ENCODE peak calls at places on chromosomes 5 and 9, in four cellular contexts. One of them, this sample, is unnamed. For H3K9me3, the result is how much of the 10 kb centered on the place peaks cover.

GRCh38 chr5:115214541-115214940 is 44.8 kb upstream of the TRIM36 start:
- DNase-seq in SJSA1: no peak
- DNase-seq in ascending aorta: no peak
- DNase-seq in CD4-positive, CD25-positive, alpha-beta regulatory T cell: no peak
- DNase-seq in this sample: no peak

GRCh38 chr9:93612052-93612795 is 35.8 kb downstream of the PHF2 start:
- DNase-seq in ascending aorta: no peak
- DNase-seq in CD4-positive, CD25-positive, alpha-beta regulatory T cell: no peak
- DNase-seq in SJSA1: no peak
- DNase-seq in this sample: no peak

GRCh38 chr9:121154782-121155181 is 46.9 kb downstream of the RAB14 start:
- DNase-seq in SJSA1: no peak
- DNase-seq in CD4-positive, CD25-positive, alpha-beta regulatory T cell: no peak
- DNase-seq in ascending aorta: no peak
- DNase-seq in this sample: no peak

GRCh38 chr5:176776916-176777315 is 33.4 kb upstream of the UNC5A start:
- DNase-seq in ascending aorta: peak
- DNase-seq in SJSA1: peak
- DNase-seq in CD4-positive, CD25-positive, alpha-beta regulatory T cell: no peak
- DNase-seq in this sample: no peak

GRCh38 chr5:31375999-31376720 is 155.7 kb downstream of the DROSHA start:
- DNase-seq in SJSA1: no peak
- DNase-seq in CD4-positive, CD25-positive, alpha-beta regulatory T cell: no peak
- DNase-seq in ascending aorta: no peak
- DNase-seq in this sample: no peak

GRCh38 chr5:93053825-93054224 is 527.2 kb downstream of the NR2F1-AS1 start:
- DNase-seq in CD4-positive, CD25-positive, alpha-beta regulatory T cell: no peak
- DNase-seq in ascending aorta: no peak
- DNase-seq in SJSA1: no peak
- DNase-seq in this sample: no peak

GRCh38 chr9:86546712-86547111 is 192.5 kb upstream of the TUT7 start:
- DNase-seq in ascending aorta: no peak
- DNase-seq in CD4-positive, CD25-positive, alpha-beta regulatory T cell: no peak
- DNase-seq in SJSA1: no peak
- DNase-seq in this sample: no peak

GRCh38 chr5:1502046-1502736 is 21.6 kb downstream of the LPCAT1 start:
- DNase-seq in SJSA1: no peak
- DNase-seq in CD4-positive, CD25-positive, alpha-beta regulatory T cell: peak
- DNase-seq in ascending aorta: peak
- DNase-seq in this sample: no peak

GRCh38 chr5:83031391-83031790 is 45.8 kb downstream of the TMEM167A start:
- DNase-seq in CD4-positive, CD25-positive, alpha-beta regulatory T cell: no peak
- DNase-seq in ascending aorta: no peak
- DNase-seq in SJSA1: no peak
- DNase-seq in this sample: no peak

GRCh38 chr9:35688558-35689350 is 971 bp downstream of the TPM2 start:
- DNase-seq in SJSA1: no peak
- DNase-seq in CD4-positive, CD25-positive, alpha-beta regulatory T cell: peak
- DNase-seq in ascending aorta: no peak
- DNase-seq in this sample: no peak

GRCh38 chr5:120137582-120137981 is 326.5 kb upstream of the PRR16 start:
- DNase-seq in ascending aorta: no peak
- DNase-seq in SJSA1: no peak
- DNase-seq in CD4-positive, CD25-positive, alpha-beta regulatory T cell: no peak
- DNase-seq in this sample: no peak

GRCh38 chr9:91676042-91676441 is 252.4 kb upstream of the NFIL3 start:
- DNase-seq in SJSA1: no peak
- DNase-seq in CD4-positive, CD25-positive, alpha-beta regulatory T cell: no peak
- DNase-seq in ascending aorta: no peak
- DNase-seq in this sample: no peak

GRCh38 chr9:126234681-126235349 is 91.8 kb upstream of the MVB12B start:
- DNase-seq in CD4-positive, CD25-positive, alpha-beta regulatory T cell: no peak
- DNase-seq in SJSA1: no peak
- DNase-seq in ascending aorta: peak
- DNase-seq in this sample: no peak

GRCh38 chr9:72025956-72026355 is 34.5 kb downstream of the C9orf57 start:
- DNase-seq in ascending aorta: no peak
- DNase-seq in CD4-positive, CD25-positive, alpha-beta regulatory T cell: no peak
- DNase-seq in SJSA1: no peak
- DNase-seq in this sample: no peak

GRCh38 chr5:98454904-98455303 is 318.6 kb upstream of the RGMB start:
- DNase-seq in CD4-positive, CD25-positive, alpha-beta regulatory T cell: peak
- DNase-seq in SJSA1: peak
- DNase-seq in ascending aorta: no peak
- DNase-seq in this sample: no peak

GRCh38 chr9:127214421-127215265 is 49.9 kb upstream of the GARNL3 start:
- DNase-seq in ascending aorta: peak
- DNase-seq in CD4-positive, CD25-positive, alpha-beta regulatory T cell: peak
- DNase-seq in SJSA1: no peak
- DNase-seq in this sample: no peak

GRCh38 chr5:19256036-19256435 is 732.0 kb downstream of the CDH18 start:
- DNase-seq in ascending aorta: no peak
- DNase-seq in SJSA1: no peak
- DNase-seq in CD4-positive, CD25-positive, alpha-beta regulatory T cell: no peak
- DNase-seq in this sample: no peak

GRCh38 chr5:150410524-150411244 is 2.0 kb downstream of the CD74 start:
- DNase-seq in CD4-positive, CD25-positive, alpha-beta regulatory T cell: peak
- DNase-seq in SJSA1: no peak
- DNase-seq in ascending aorta: peak
- DNase-seq in this sample: no peak

GRCh38 chr9:85262333-85262732 is 479.4 kb downstream of the AGTPBP1 start:
- DNase-seq in SJSA1: no peak
- DNase-seq in ascending aorta: no peak
- DNase-seq in CD4-positive, CD25-positive, alpha-beta regulatory T cell: no peak
- DNase-seq in this sample: no peak

GRCh38 chr5:149959406-149960236 is 937 bp upstream of the SLC26A2 start:
- DNase-seq in CD4-positive, CD25-positive, alpha-beta regulatory T cell: peak
- DNase-seq in ascending aorta: no peak
- DNase-seq in SJSA1: peak
- DNase-seq in this sample: no peak

GRCh38 chr9:117957267-117957666 is 253.1 kb downstream of the TLR4 start:
- DNase-seq in CD4-positive, CD25-positive, alpha-beta regulatory T cell: no peak
- DNase-seq in ascending aorta: no peak
- DNase-seq in SJSA1: no peak
- DNase-seq in this sample: no peak

GRCh38 chr9:72415163-72415562 is 50.2 kb upstream of the ZFAND5 start:
- DNase-seq in ascending aorta: no peak
- DNase-seq in CD4-positive, CD25-positive, alpha-beta regulatory T cell: no peak
- DNase-seq in SJSA1: no peak
- DNase-seq in this sample: no peak

GRCh38 chr5:132258102-132259060 is 885 bp downstream of the PDLIM4 start:
- DNase-seq in ascending aorta: peak
- DNase-seq in CD4-positive, CD25-positive, alpha-beta regulatory T cell: no peak
- DNase-seq in SJSA1: peak
- DNase-seq in this sample: no peak

GRCh38 chr9:17246770-17247169 is 111.9 kb downstream of the CNTLN start:
- DNase-seq in CD4-positive, CD25-positive, alpha-beta regulatory T cell: no peak
- DNase-seq in ascending aorta: no peak
- DNase-seq in SJSA1: no peak
- DNase-seq in this sample: no peak
- H3K9me3 ChIP-seq in CD4-positive, CD25-positive, alpha-beta regulatory T cell: under half
- H3K9me3 ChIP-seq in ascending aorta: half or more
- H3K9me3 ChIP-seq in SJSA1: under half
- H3K9me3 ChIP-seq in this sample: under half

DNA sequence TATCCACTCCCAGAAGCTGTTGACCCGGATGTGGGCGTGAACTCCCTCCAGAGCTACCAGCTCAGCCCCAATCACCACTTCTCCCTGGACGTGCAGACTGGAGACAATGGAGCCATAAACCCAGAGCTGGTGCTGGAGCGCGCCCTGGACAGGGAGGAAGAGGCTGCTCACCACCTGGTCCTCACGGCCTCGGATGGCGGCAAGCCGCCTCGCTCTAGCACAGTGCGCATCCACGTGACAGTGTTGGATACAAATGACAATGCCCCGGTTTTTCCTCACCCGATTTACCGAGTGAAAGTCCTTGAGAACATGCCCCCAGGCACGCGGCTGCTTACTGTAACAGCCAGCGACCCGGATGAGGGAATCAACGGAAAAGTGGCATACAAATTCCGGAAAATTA is 834 bp downstream of the PCDHGA8 start:
- DNase-seq in CD4-positive, CD25-positive, alpha-beta regulatory T cell: no peak
- DNase-seq in SJSA1: no peak
- DNase-seq in ascending aorta: no peak
- DNase-seq in this sample: no peak
- H3K9me3 ChIP-seq in CD4-positive, CD25-positive, alpha-beta regulatory T cell: under half
- H3K9me3 ChIP-seq in SJSA1: under half
- H3K9me3 ChIP-seq in ascending aorta: half or more
- H3K9me3 ChIP-seq in this sample: under half

GRCh38 chr5:9020996-9021395 is 524.9 kb downstream of the SEMA5A start:
- DNase-seq in SJSA1: no peak
- DNase-seq in ascending aorta: no peak
- DNase-seq in CD4-positive, CD25-positive, alpha-beta regulatory T cell: no peak
- DNase-seq in this sample: no peak

DNA sequence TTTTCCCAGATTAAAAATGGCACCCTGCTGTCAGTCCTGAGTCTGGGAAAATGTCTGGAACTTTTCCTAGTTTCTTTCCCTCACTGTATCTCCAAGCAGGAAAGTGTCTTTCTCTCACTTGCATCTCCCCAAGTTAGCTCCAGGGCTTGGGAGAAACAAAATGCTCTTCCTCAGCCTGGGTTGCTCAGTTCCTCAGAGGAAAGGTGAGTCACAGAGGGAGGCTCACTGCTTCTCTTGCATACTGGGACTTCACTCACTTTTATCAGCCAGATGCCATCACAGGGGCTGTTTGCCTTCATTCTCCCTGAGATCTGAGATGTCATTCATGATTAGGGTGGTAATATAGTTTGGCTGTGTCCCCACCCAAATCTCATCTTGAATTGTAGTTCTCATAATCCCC is 519.9 kb downstream of the SEMA5A start:
- DNase-seq in CD4-positive, CD25-positive, alpha-beta regulatory T cell: no peak
- DNase-seq in SJSA1: no peak
- DNase-seq in ascending aorta: no peak
- DNase-seq in this sample: no peak
- H3K9me3 ChIP-seq in CD4-positive, CD25-positive, alpha-beta regulatory T cell: under half
- H3K9me3 ChIP-seq in SJSA1: under half
- H3K9me3 ChIP-seq in ascending aorta: under half
- H3K9me3 ChIP-seq in this sample: under half

DNA sequence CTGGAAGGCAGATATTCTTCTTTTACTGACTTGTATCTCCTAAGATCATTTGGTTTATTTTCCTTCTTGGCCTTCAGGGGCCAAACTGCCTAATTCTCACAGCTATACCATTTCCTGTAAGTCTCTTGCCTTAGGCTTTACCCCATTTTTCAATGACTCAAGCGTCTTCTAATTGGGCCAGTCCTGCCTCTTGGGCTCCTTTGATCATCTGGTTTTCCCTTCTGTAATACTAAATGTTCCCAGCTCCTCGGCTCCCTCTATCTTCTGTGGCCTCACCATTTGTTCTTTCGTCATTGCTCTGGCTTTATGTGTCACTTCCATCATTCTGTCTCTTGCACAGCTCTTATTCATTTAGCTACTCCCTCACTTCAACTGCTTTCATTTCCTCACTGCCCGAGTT is 14.5 kb upstream of the SPINK7 start:
- DNase-seq in ascending aorta: no peak
- DNase-seq in CD4-positive, CD25-positive, alpha-beta regulatory T cell: no peak
- DNase-seq in SJSA1: no peak
- DNase-seq in this sample: no peak
- H3K9me3 ChIP-seq in ascending aorta: under half
- H3K9me3 ChIP-seq in CD4-positive, CD25-positive, alpha-beta regulatory T cell: under half
- H3K9me3 ChIP-seq in SJSA1: under half
- H3K9me3 ChIP-seq in this sample: under half